ENCODE peak calls at places on chromosomes 13 and 19, in five cellular contexts. One of them, this sample, is unnamed.
A peak's percentile ranks its signal among the peaks of the same experiment; 100 is the strongest.

GRCh38 chr19:35116085-35116801 is 620 bp downstream of the FXYD3 start:
- DNase-seq in OCI-LY7: no peak
- DNase-seq in breast epithelium: peak; percentile 80
- DNase-seq in PC-3: peak; percentile 76
- DNase-seq in suprapubic skin: no peak
- DNase-seq in this sample: no peak

GRCh38 chr13:50412046-50412617 is 396.9 kb downstream of the KCNRG start:
- DNase-seq in OCI-LY7: no peak
- DNase-seq in breast epithelium: no peak
- DNase-seq in PC-3: peak; percentile 6
- DNase-seq in suprapubic skin: no peak
- DNase-seq in this sample: no peak

GRCh38 chr13:96191367-96191766 is 101.5 kb downstream of the HS6ST3 start:
- DNase-seq in OCI-LY7: no peak
- DNase-seq in breast epithelium: no peak
- DNase-seq in PC-3: no peak
- DNase-seq in suprapubic skin: no peak
- DNase-seq in this sample: no peak

GRCh38 chr13:73133536-73133935 is 74.7 kb downstream of the KLF5 start:
- DNase-seq in OCI-LY7: no peak
- DNase-seq in breast epithelium: no peak
- DNase-seq in PC-3: peak; percentile 94
- DNase-seq in suprapubic skin: no peak
- DNase-seq in this sample: no peak

GRCh38 chr19:16078759-16079707 is 2.7 kb downstream of the TPM4 start:
- DNase-seq in OCI-LY7: peak; percentile 92
- DNase-seq in breast epithelium: peak; percentile 55
- DNase-seq in PC-3: peak; percentile 99
- DNase-seq in suprapubic skin: peak; percentile 83
- DNase-seq in this sample: peak; percentile 98

GRCh38 chr19:31268751-31269150 is 80.5 kb downstream of the TSHZ3 start:
- DNase-seq in OCI-LY7: no peak
- DNase-seq in breast epithelium: no peak
- DNase-seq in PC-3: no peak
- DNase-seq in suprapubic skin: no peak
- DNase-seq in this sample: no peak

GRCh38 chr19:47315125-47315821 is 5.6 kb downstream of the C5AR1 start:
- DNase-seq in OCI-LY7: no peak
- DNase-seq in breast epithelium: no peak
- DNase-seq in PC-3: peak; percentile 91
- DNase-seq in suprapubic skin: peak; percentile 88
- DNase-seq in this sample: no peak

GRCh38 chr13:110396913-110397379 is 89.9 kb downstream of the COL4A2 start:
- DNase-seq in OCI-LY7: no peak
- DNase-seq in breast epithelium: no peak
- DNase-seq in PC-3: peak; percentile 92
- DNase-seq in suprapubic skin: peak; percentile 94
- DNase-seq in this sample: peak; percentile 98

GRCh38 chr13:29799041-29799440 is 51.4 kb downstream of the UBL3 start:
- DNase-seq in OCI-LY7: no peak
- DNase-seq in breast epithelium: no peak
- DNase-seq in PC-3: no peak
- DNase-seq in suprapubic skin: no peak
- DNase-seq in this sample: no peak

GRCh38 chr13:92842145-92842544 is 384.5 kb upstream of the GPC6 start:
- DNase-seq in OCI-LY7: no peak
- DNase-seq in breast epithelium: no peak
- DNase-seq in PC-3: peak; percentile 25
- DNase-seq in suprapubic skin: no peak
- DNase-seq in this sample: peak; percentile 46

GRCh38 chr19:3725640-3726310 is 17.6 kb downstream of the TJP3 start:
- DNase-seq in OCI-LY7: no peak
- DNase-seq in breast epithelium: peak; percentile 79
- DNase-seq in PC-3: no peak
- DNase-seq in suprapubic skin: peak; percentile 67
- DNase-seq in this sample: no peak

GRCh38 chr13:106104281-106104901 is 431.1 kb downstream of the EFNB2 start:
- DNase-seq in OCI-LY7: no peak
- DNase-seq in breast epithelium: no peak
- DNase-seq in PC-3: peak; percentile 91
- DNase-seq in suprapubic skin: no peak
- DNase-seq in this sample: no peak

GRCh38 chr13:42478531-42479156 is 95.3 kb upstream of the TNFSF11 start:
- DNase-seq in OCI-LY7: peak; percentile 4
- DNase-seq in breast epithelium: no peak
- DNase-seq in PC-3: peak; percentile 53
- DNase-seq in suprapubic skin: no peak
- DNase-seq in this sample: no peak

GRCh38 chr19:40584007-40584406 is 7.3 kb downstream of the SHKBP1 start:
- DNase-seq in OCI-LY7: no peak
- DNase-seq in breast epithelium: no peak
- DNase-seq in PC-3: peak; percentile 56
- DNase-seq in suprapubic skin: no peak
- DNase-seq in this sample: no peak

GRCh38 chr19:8161135-8161646 is 11.8 kb upstream of the FBN3 start:
- DNase-seq in OCI-LY7: peak; percentile 72
- DNase-seq in breast epithelium: no peak
- DNase-seq in PC-3: peak; percentile 76
- DNase-seq in suprapubic skin: no peak
- DNase-seq in this sample: no peak

GRCh38 chr13:113920173-113920572 is 53.7 kb downstream of the C13orf46 start:
- DNase-seq in OCI-LY7: no peak
- DNase-seq in breast epithelium: peak; percentile 19
- DNase-seq in PC-3: no peak
- DNase-seq in suprapubic skin: peak; percentile 28
- DNase-seq in this sample: no peak

GRCh38 chr13:77001540-77001939 is 9.7 kb downstream of the CLN5 start:
- DNase-seq in OCI-LY7: no peak
- DNase-seq in breast epithelium: no peak
- DNase-seq in PC-3: no peak
- DNase-seq in suprapubic skin: no peak
- DNase-seq in this sample: no peak

GRCh38 chr19:46637224-46637623 is 1.2 kb upstream of the GNG8 start:
- DNase-seq in OCI-LY7: no peak
- DNase-seq in breast epithelium: no peak
- DNase-seq in PC-3: no peak
- DNase-seq in suprapubic skin: no peak
- DNase-seq in this sample: no peak

GRCh38 chr19:43628646-43629326 is 9.4 kb upstream of the ZNF428 start:
- DNase-seq in OCI-LY7: no peak
- DNase-seq in breast epithelium: no peak
- DNase-seq in PC-3: no peak
- DNase-seq in suprapubic skin: no peak
- DNase-seq in this sample: no peak

GRCh38 chr19:55958356-55958755 is 10.7 kb downstream of the NLRP8 start:
- DNase-seq in OCI-LY7: no peak
- DNase-seq in breast epithelium: peak; percentile 83
- DNase-seq in PC-3: peak; percentile 96
- DNase-seq in suprapubic skin: no peak
- DNase-seq in this sample: no peak

GRCh38 chr19:10000171-10000826 is 10.0 kb downstream of the COL5A3 start:
- DNase-seq in OCI-LY7: peak; percentile 66
- DNase-seq in breast epithelium: no peak
- DNase-seq in PC-3: peak; percentile 81
- DNase-seq in suprapubic skin: peak; percentile 76
- DNase-seq in this sample: no peak

GRCh38 chr13:93861818-93862217 is 617.7 kb downstream of the DCT start:
- DNase-seq in OCI-LY7: no peak
- DNase-seq in breast epithelium: no peak
- DNase-seq in PC-3: no peak
- DNase-seq in suprapubic skin: no peak
- DNase-seq in this sample: no peak

GRCh38 chr13:74794147-74794546 is 659.9 kb upstream of the KLF12 start:
- DNase-seq in OCI-LY7: no peak
- DNase-seq in breast epithelium: no peak
- DNase-seq in PC-3: no peak
- DNase-seq in suprapubic skin: no peak
- DNase-seq in this sample: no peak

GRCh38 chr13:48977973-48978372 is 2.3 kb downstream of the FNDC3A start:
- DNase-seq in OCI-LY7: peak; percentile 16
- DNase-seq in breast epithelium: no peak
- DNase-seq in PC-3: peak; percentile 13
- DNase-seq in suprapubic skin: no peak
- DNase-seq in this sample: no peak

GRCh38 chr13:40514797-40515196 is 151.6 kb downstream of the FOXO1 start:
- DNase-seq in OCI-LY7: no peak
- DNase-seq in breast epithelium: no peak
- DNase-seq in PC-3: no peak
- DNase-seq in suprapubic skin: no peak
- DNase-seq in this sample: no peak

GRCh38 chr19:12784394-12784870 is 6.9 kb upstream of the JUNB start:
- DNase-seq in OCI-LY7: peak; percentile 14
- DNase-seq in breast epithelium: no peak
- DNase-seq in PC-3: no peak
- DNase-seq in suprapubic skin: no peak
- DNase-seq in this sample: no peak

GRCh38 chr19:29668746-29669609 is 3.7 kb downstream of the PLEKHF1 start:
- DNase-seq in OCI-LY7: no peak
- DNase-seq in breast epithelium: peak; percentile 40
- DNase-seq in PC-3: no peak
- DNase-seq in suprapubic skin: no peak
- DNase-seq in this sample: no peak

GRCh38 chr13:111857336-111857735 is 209.6 kb upstream of the SOX1 start:
- DNase-seq in OCI-LY7: no peak
- DNase-seq in breast epithelium: no peak
- DNase-seq in PC-3: no peak
- DNase-seq in suprapubic skin: no peak
- DNase-seq in this sample: no peak

DNA sequence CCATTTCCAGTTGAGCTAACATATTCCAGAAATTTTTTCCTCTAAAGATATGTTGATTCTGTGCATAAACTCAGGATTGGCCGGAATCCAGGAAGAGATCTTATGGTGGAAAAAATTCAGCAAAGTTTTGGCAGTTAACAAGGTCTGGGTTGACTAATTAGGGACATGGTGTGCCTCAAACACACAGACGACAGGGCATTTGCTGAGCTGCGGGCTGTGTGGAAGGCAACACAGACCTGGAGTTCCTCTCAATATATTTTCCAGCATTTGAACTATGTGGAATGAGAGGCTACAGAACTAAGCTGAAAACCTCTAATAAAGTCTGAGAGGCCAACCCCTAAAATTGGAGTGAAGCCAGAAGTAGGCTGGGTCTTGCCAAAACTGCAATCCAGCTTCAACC is 65.0 kb upstream of the FGF14 start:
- DNase-seq in OCI-LY7: no peak
- DNase-seq in breast epithelium: no peak
- DNase-seq in PC-3: no peak
- DNase-seq in suprapubic skin: no peak
- DNase-seq in this sample: no peak
- TF ChIP-seq CTCF in OCI-LY7: no peak
- TF ChIP-seq CTCF in breast epithelium: no peak
- TF ChIP-seq CTCF in PC-3: no peak
- TF ChIP-seq CTCF in suprapubic skin: no peak
- TF ChIP-seq CTCF in this sample: no peak

GRCh38 chr13:98274921-98275487 is 97.9 kb upstream of the RNF113B start:
- DNase-seq in OCI-LY7: no peak
- DNase-seq in breast epithelium: no peak
- DNase-seq in PC-3: no peak
- DNase-seq in suprapubic skin: no peak
- DNase-seq in this sample: no peak
- H3K4me3 ChIP-seq in OCI-LY7: no peak overlapping the region
- H3K4me3 ChIP-seq in breast epithelium: no peak overlapping the region
- H3K4me3 ChIP-seq in PC-3: no peak overlapping the region
- H3K4me3 ChIP-seq in suprapubic skin: no peak overlapping the region
- H3K4me3 ChIP-seq in this sample: no peak overlapping the region

GRCh38 chr19:984165-984967 is at the start of gene WDR18:
- DNase-seq in OCI-LY7: peak; percentile 93
- DNase-seq in breast epithelium: peak; percentile 93
- DNase-seq in PC-3: peak; percentile 89
- DNase-seq in suprapubic skin: peak; percentile 95
- DNase-seq in this sample: no peak
- TF ChIP-seq CTCF in OCI-LY7: no peak
- TF ChIP-seq CTCF in breast epithelium: peak; percentile 29
- TF ChIP-seq CTCF in PC-3: no peak
- TF ChIP-seq CTCF in suprapubic skin: peak; percentile 0
- TF ChIP-seq CTCF in this sample: no peak

GRCh38 chr13:80664930-80665329 is 324.0 kb upstream of the SPRY2 start:
- DNase-seq in OCI-LY7: no peak
- DNase-seq in breast epithelium: no peak
- DNase-seq in PC-3: no peak
- DNase-seq in suprapubic skin: no peak
- DNase-seq in this sample: no peak
- H3K4me3 ChIP-seq in OCI-LY7: no peak overlapping the region
- H3K4me3 ChIP-seq in breast epithelium: no peak overlapping the region
- H3K4me3 ChIP-seq in PC-3: no peak overlapping the region
- H3K4me3 ChIP-seq in suprapubic skin: no peak overlapping the region
- H3K4me3 ChIP-seq in this sample: no peak overlapping the region

GRCh38 chr19:2648099-2648498 is 54.4 kb downstream of the GNG7 start:
- DNase-seq in OCI-LY7: no peak
- DNase-seq in breast epithelium: no peak
- DNase-seq in PC-3: no peak
- DNase-seq in suprapubic skin: no peak
- DNase-seq in this sample: no peak

GRCh38 chr19:2645816-2646215 is 56.7 kb downstream of the GNG7 start:
- DNase-seq in OCI-LY7: no peak
- DNase-seq in breast epithelium: no peak
- DNase-seq in PC-3: no peak
- DNase-seq in suprapubic skin: no peak
- DNase-seq in this sample: no peak

GRCh38 chr19:2646866-2647535 is 55.5 kb downstream of the GNG7 start:
- DNase-seq in OCI-LY7: no peak
- DNase-seq in breast epithelium: no peak
- DNase-seq in PC-3: no peak
- DNase-seq in suprapubic skin: no peak
- DNase-seq in this sample: no peak

GRCh38 chr19:2650515-2650914 is 52.0 kb downstream of the GNG7 start:
- DNase-seq in OCI-LY7: no peak
- DNase-seq in breast epithelium: no peak
- DNase-seq in PC-3: no peak
- DNase-seq in suprapubic skin: no peak
- DNase-seq in this sample: no peak

DNA sequence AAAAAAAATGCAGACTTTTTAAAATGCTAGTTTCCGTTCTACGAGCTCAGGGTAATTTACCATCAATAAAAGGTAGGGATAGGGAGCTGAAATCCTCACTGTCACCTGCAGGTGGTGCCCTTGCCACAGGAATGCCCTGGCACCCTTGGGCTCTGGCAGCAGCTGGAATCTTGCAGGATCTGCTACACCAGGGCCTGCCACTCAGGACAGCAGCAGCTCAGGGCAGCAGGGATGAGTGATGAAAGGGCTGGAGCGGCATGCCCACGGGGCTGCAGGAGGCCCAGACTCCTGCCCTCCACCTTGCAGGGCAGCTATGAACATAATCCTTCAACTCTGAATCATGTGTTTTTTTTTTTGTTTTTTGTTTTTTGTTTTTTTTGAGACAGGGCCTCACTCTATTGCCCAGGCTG is 54.0 kb downstream of the GNG7 start:
- DNase-seq in OCI-LY7: peak; percentile 84
- DNase-seq in breast epithelium: peak; percentile 81
- DNase-seq in PC-3: peak; percentile 83
- DNase-seq in suprapubic skin: no peak
- DNase-seq in this sample: peak; percentile 53
- TF ChIP-seq CTCF in OCI-LY7: peak; percentile 98
- TF ChIP-seq CTCF in breast epithelium: peak; percentile 89
- TF ChIP-seq CTCF in PC-3: peak; percentile 81
- TF ChIP-seq CTCF in suprapubic skin: peak; percentile 87
- TF ChIP-seq CTCF in this sample: peak; percentile 75

GRCh38 chr13:20182231-20182846 is 10.4 kb downstream of the GJB2 start:
- DNase-seq in OCI-LY7: peak; percentile 73
- DNase-seq in breast epithelium: no peak
- DNase-seq in PC-3: peak; percentile 86
- DNase-seq in suprapubic skin: no peak
- DNase-seq in this sample: peak; percentile 36
- H3K4me3 ChIP-seq in OCI-LY7: no peak overlapping the region
- H3K4me3 ChIP-seq in breast epithelium: no peak overlapping the region
- H3K4me3 ChIP-seq in PC-3: no peak overlapping the region
- H3K4me3 ChIP-seq in suprapubic skin: no peak overlapping the region
- H3K4me3 ChIP-seq in this sample: no peak overlapping the region

This sample was measured in HFF-Myc.